ENCODE peak calls at places on chromosomes 6 and 20, in ten cellular contexts. One of them, this sample, is unnamed.

GRCh38 chr6:110520188-110520956 is 44.0 kb upstream of the SLC22A16 start:
- DNase-seq in astrocyte of the spinal cord: no peak
- DNase-seq in endothelial cell of umbilical vein: no peak
- DNase-seq in WERI-Rb-1: no peak
- DNase-seq in lung: no peak
- DNase-seq in GM23338: no peak
- DNase-seq in RWPE2: no peak
- DNase-seq in mesendoderm: no peak
- DNase-seq in AG04450: no peak
- DNase-seq in MM.1S: no peak
- DNase-seq in this sample: no peak

GRCh38 chr20:24153101-24154040 is 164.8 kb upstream of the GGTLC1 start:
- DNase-seq in astrocyte of the spinal cord: no peak
- DNase-seq in endothelial cell of umbilical vein: no peak
- DNase-seq in mesendoderm: no peak
- DNase-seq in WERI-Rb-1: no peak
- DNase-seq in lung: no peak
- DNase-seq in AG04450: no peak
- DNase-seq in GM23338: no peak
- DNase-seq in MM.1S: no peak
- DNase-seq in RWPE2: no peak
- DNase-seq in this sample: no peak

GRCh38 chr6:147106759-147107401 is 97.3 kb upstream of the STXBP5 start:
- DNase-seq in WERI-Rb-1: no peak
- DNase-seq in mesendoderm: no peak
- DNase-seq in GM23338: no peak
- DNase-seq in RWPE2: no peak
- DNase-seq in MM.1S: no peak
- DNase-seq in lung: no peak
- DNase-seq in astrocyte of the spinal cord: peak
- DNase-seq in endothelial cell of umbilical vein: no peak
- DNase-seq in AG04450: peak
- DNase-seq in this sample: no peak

GRCh38 chr6:8108031-8108660 is 5.8 kb upstream of the EEF1E1 start:
- DNase-seq in WERI-Rb-1: no peak
- DNase-seq in mesendoderm: peak
- DNase-seq in MM.1S: no peak
- DNase-seq in GM23338: no peak
- DNase-seq in AG04450: peak
- DNase-seq in astrocyte of the spinal cord: peak
- DNase-seq in RWPE2: peak
- DNase-seq in lung: no peak
- DNase-seq in endothelial cell of umbilical vein: peak
- DNase-seq in this sample: no peak

GRCh38 chr6:26299286-26300042 is 65.5 kb upstream of the BTN3A2 start:
- DNase-seq in astrocyte of the spinal cord: no peak
- DNase-seq in mesendoderm: peak
- DNase-seq in MM.1S: no peak
- DNase-seq in lung: no peak
- DNase-seq in GM23338: peak
- DNase-seq in RWPE2: no peak
- DNase-seq in endothelial cell of umbilical vein: no peak
- DNase-seq in WERI-Rb-1: no peak
- DNase-seq in AG04450: no peak
- DNase-seq in this sample: no peak

GRCh38 chr20:58352454-58352853 is 36.6 kb upstream of the VAPB start:
- DNase-seq in lung: no peak
- DNase-seq in mesendoderm: no peak
- DNase-seq in WERI-Rb-1: no peak
- DNase-seq in astrocyte of the spinal cord: no peak
- DNase-seq in RWPE2: no peak
- DNase-seq in MM.1S: no peak
- DNase-seq in AG04450: no peak
- DNase-seq in GM23338: no peak
- DNase-seq in endothelial cell of umbilical vein: no peak
- DNase-seq in this sample: no peak

GRCh38 chr6:56364482-56365313 is 117.3 kb upstream of the COL21A1 start:
- DNase-seq in RWPE2: no peak
- DNase-seq in endothelial cell of umbilical vein: peak
- DNase-seq in lung: no peak
- DNase-seq in GM23338: no peak
- DNase-seq in MM.1S: no peak
- DNase-seq in WERI-Rb-1: no peak
- DNase-seq in astrocyte of the spinal cord: peak
- DNase-seq in AG04450: no peak
- DNase-seq in mesendoderm: no peak
- DNase-seq in this sample: no peak

GRCh38 chr20:59141818-59142581 is 21.6 kb upstream of the ZNF831 start:
- DNase-seq in MM.1S: no peak
- DNase-seq in astrocyte of the spinal cord: no peak
- DNase-seq in endothelial cell of umbilical vein: no peak
- DNase-seq in lung: no peak
- DNase-seq in GM23338: peak
- DNase-seq in WERI-Rb-1: no peak
- DNase-seq in AG04450: no peak
- DNase-seq in RWPE2: peak
- DNase-seq in mesendoderm: peak
- DNase-seq in this sample: no peak

GRCh38 chr6:108560463-108561308 is at the start of gene FOXO3:
- DNase-seq in WERI-Rb-1: peak
- DNase-seq in endothelial cell of umbilical vein: peak
- DNase-seq in GM23338: peak
- DNase-seq in MM.1S: peak
- DNase-seq in AG04450: no peak
- DNase-seq in mesendoderm: peak
- DNase-seq in RWPE2: peak
- DNase-seq in lung: peak
- DNase-seq in astrocyte of the spinal cord: peak
- DNase-seq in this sample: no peak

GRCh38 chr6:126388235-126388634 is 48.3 kb downstream of the CENPW start:
- DNase-seq in GM23338: no peak
- DNase-seq in AG04450: no peak
- DNase-seq in mesendoderm: no peak
- DNase-seq in RWPE2: no peak
- DNase-seq in astrocyte of the spinal cord: no peak
- DNase-seq in MM.1S: no peak
- DNase-seq in lung: no peak
- DNase-seq in WERI-Rb-1: no peak
- DNase-seq in endothelial cell of umbilical vein: no peak
- DNase-seq in this sample: no peak

GRCh38 chr20:48807586-48808381 is 20.0 kb downstream of the PREX1 start:
- DNase-seq in AG04450: no peak
- DNase-seq in WERI-Rb-1: no peak
- DNase-seq in mesendoderm: no peak
- DNase-seq in lung: no peak
- DNase-seq in GM23338: no peak
- DNase-seq in astrocyte of the spinal cord: no peak
- DNase-seq in endothelial cell of umbilical vein: no peak
- DNase-seq in RWPE2: no peak
- DNase-seq in MM.1S: no peak
- DNase-seq in this sample: no peak

GRCh38 chr6:156600678-156601077 is 176.5 kb upstream of the ARID1B start:
- DNase-seq in AG04450: no peak
- DNase-seq in WERI-Rb-1: no peak
- DNase-seq in endothelial cell of umbilical vein: no peak
- DNase-seq in mesendoderm: no peak
- DNase-seq in lung: no peak
- DNase-seq in MM.1S: no peak
- DNase-seq in astrocyte of the spinal cord: no peak
- DNase-seq in RWPE2: no peak
- DNase-seq in GM23338: no peak
- DNase-seq in this sample: no peak

GRCh38 chr6:156601156-156601820 is 175.9 kb upstream of the ARID1B start:
- DNase-seq in lung: no peak
- DNase-seq in WERI-Rb-1: no peak
- DNase-seq in MM.1S: no peak
- DNase-seq in mesendoderm: no peak
- DNase-seq in GM23338: no peak
- DNase-seq in endothelial cell of umbilical vein: no peak
- DNase-seq in AG04450: no peak
- DNase-seq in astrocyte of the spinal cord: no peak
- DNase-seq in RWPE2: no peak
- DNase-seq in this sample: no peak

GRCh38 chr6:156599977-156600647 is 177.1 kb upstream of the ARID1B start:
- DNase-seq in endothelial cell of umbilical vein: no peak
- DNase-seq in RWPE2: no peak
- DNase-seq in AG04450: no peak
- DNase-seq in MM.1S: no peak
- DNase-seq in GM23338: no peak
- DNase-seq in mesendoderm: no peak
- DNase-seq in WERI-Rb-1: no peak
- DNase-seq in astrocyte of the spinal cord: no peak
- DNase-seq in lung: no peak
- DNase-seq in this sample: no peak

GRCh38 chr6:156599367-156599766 is 177.8 kb upstream of the ARID1B start:
- DNase-seq in mesendoderm: no peak
- DNase-seq in astrocyte of the spinal cord: no peak
- DNase-seq in WERI-Rb-1: no peak
- DNase-seq in lung: no peak
- DNase-seq in RWPE2: no peak
- DNase-seq in endothelial cell of umbilical vein: no peak
- DNase-seq in AG04450: no peak
- DNase-seq in GM23338: no peak
- DNase-seq in MM.1S: no peak
- DNase-seq in this sample: no peak

DNA sequence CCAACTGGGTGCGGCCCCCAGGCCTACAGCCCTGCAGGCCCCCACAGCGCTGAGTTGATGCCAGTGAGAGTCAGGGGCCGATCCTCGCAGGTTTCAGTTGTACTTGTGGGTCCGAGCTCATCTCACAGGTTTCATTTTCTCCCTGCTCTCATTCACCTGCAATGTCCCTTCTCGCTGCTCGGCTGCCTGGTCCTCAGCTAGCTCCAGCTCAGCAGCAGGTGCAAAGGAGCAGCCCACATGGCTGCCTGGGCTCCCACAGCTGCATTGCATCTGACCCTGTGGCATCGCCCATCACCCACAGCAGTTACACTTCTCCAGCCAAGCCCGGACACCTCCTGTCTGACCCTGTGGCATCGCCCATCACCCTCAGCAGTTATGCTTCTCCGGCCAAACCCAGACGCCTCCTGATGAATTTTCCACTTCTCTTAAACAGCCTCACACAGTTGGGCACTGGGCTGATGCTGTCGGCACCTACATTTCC is 175.3 kb upstream of the ARID1B start:
- DNase-seq in MM.1S: peak
- DNase-seq in endothelial cell of umbilical vein: no peak
- DNase-seq in mesendoderm: no peak
- DNase-seq in GM23338: no peak
- DNase-seq in RWPE2: no peak
- DNase-seq in AG04450: no peak
- DNase-seq in lung: no peak
- DNase-seq in WERI-Rb-1: no peak
- DNase-seq in astrocyte of the spinal cord: no peak
- DNase-seq in this sample: no peak
- H3K4me3 ChIP-seq in MM.1S: peak
- H3K4me3 ChIP-seq in endothelial cell of umbilical vein: no peak
- H3K4me3 ChIP-seq in mesendoderm: no peak
- H3K4me3 ChIP-seq in GM23338: no peak
- H3K4me3 ChIP-seq in RWPE2: no peak
- H3K4me3 ChIP-seq in AG04450: no peak
- H3K4me3 ChIP-seq in lung: no peak
- H3K4me3 ChIP-seq in WERI-Rb-1: no peak
- H3K4me3 ChIP-seq in astrocyte of the spinal cord: no peak
- H3K4me3 ChIP-seq in this sample: no peak

DNA sequence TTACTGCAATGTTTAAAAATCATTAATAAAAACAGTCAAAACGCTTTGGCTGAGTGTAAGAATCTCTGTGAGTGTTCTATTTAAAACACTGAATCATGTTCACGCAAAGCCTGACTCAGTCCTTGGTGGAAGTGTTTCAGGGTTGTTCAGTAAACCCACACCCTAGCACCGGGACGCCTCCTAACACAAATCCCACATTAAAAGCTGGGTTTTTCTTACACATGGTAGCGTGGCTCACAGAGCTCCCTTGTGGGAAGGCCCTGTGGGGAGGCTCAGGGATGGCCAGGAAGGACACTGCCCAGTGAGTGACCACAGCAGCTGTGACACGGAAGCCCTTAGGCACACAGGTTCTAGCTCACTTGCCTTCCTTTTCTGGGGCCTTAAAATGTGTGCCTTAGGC is 80.2 kb downstream of the GMPR start:
- DNase-seq in AG04450: no peak
- DNase-seq in RWPE2: no peak
- DNase-seq in MM.1S: no peak
- DNase-seq in mesendoderm: no peak
- DNase-seq in lung: no peak
- DNase-seq in astrocyte of the spinal cord: peak
- DNase-seq in GM23338: no peak
- DNase-seq in WERI-Rb-1: no peak
- DNase-seq in endothelial cell of umbilical vein: no peak
- DNase-seq in this sample: peak
- H3K4me3 ChIP-seq in AG04450: no peak
- H3K4me3 ChIP-seq in RWPE2: no peak
- H3K4me3 ChIP-seq in MM.1S: no peak
- H3K4me3 ChIP-seq in mesendoderm: no peak
- H3K4me3 ChIP-seq in lung: no peak
- H3K4me3 ChIP-seq in astrocyte of the spinal cord: no peak
- H3K4me3 ChIP-seq in GM23338: no peak
- H3K4me3 ChIP-seq in WERI-Rb-1: no peak
- H3K4me3 ChIP-seq in endothelial cell of umbilical vein: no peak
- H3K4me3 ChIP-seq in this sample: no peak

GRCh38 chr6:2376429-2377355 is 131.3 kb upstream of the GMDS start:
- DNase-seq in astrocyte of the spinal cord: peak
- DNase-seq in GM23338: no peak
- DNase-seq in lung: no peak
- DNase-seq in AG04450: no peak
- DNase-seq in endothelial cell of umbilical vein: no peak
- DNase-seq in MM.1S: no peak
- DNase-seq in mesendoderm: no peak
- DNase-seq in WERI-Rb-1: no peak
- DNase-seq in RWPE2: no peak
- DNase-seq in this sample: no peak
- H3K4me3 ChIP-seq in astrocyte of the spinal cord: no peak
- H3K4me3 ChIP-seq in GM23338: no peak
- H3K4me3 ChIP-seq in lung: no peak
- H3K4me3 ChIP-seq in AG04450: no peak
- H3K4me3 ChIP-seq in endothelial cell of umbilical vein: no peak
- H3K4me3 ChIP-seq in MM.1S: no peak
- H3K4me3 ChIP-seq in mesendoderm: no peak
- H3K4me3 ChIP-seq in WERI-Rb-1: no peak
- H3K4me3 ChIP-seq in RWPE2: no peak
- H3K4me3 ChIP-seq in this sample: no peak

DNA sequence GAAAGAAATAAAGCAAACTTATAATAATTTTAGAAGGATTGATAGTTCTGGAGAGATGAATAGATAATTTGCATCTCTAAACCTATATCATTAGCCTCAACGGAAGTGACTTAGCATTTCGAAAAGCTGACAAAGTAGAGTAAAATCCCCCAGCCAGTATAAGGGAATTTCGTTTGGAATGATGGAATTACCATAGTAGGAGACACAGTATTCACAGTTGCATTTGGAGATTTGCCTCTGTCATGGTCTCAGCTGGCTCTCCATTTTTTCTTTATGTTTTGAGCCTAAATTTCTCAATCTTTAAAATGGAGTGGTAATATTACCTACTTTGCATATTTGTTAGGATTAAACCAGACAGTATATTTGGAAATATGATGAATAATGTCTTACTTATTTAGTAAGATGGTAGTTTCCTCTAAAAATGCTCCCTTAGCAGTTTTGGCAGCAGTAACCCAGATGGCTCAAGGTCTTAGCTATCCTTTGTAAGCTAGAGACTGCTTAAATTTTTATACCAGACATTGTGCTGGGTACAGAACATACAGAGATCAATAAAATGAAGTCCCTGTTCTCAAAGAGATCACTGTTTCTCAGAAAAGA is 58.2 kb downstream of the SMAP1 start:
- DNase-seq in MM.1S: peak
- DNase-seq in GM23338: peak
- DNase-seq in RWPE2: no peak
- DNase-seq in endothelial cell of umbilical vein: no peak
- DNase-seq in WERI-Rb-1: no peak
- DNase-seq in mesendoderm: peak
- DNase-seq in astrocyte of the spinal cord: no peak
- DNase-seq in lung: no peak
- DNase-seq in AG04450: no peak
- DNase-seq in this sample: no peak
- H3K4me3 ChIP-seq in MM.1S: no peak
- H3K4me3 ChIP-seq in GM23338: no peak
- H3K4me3 ChIP-seq in RWPE2: no peak
- H3K4me3 ChIP-seq in endothelial cell of umbilical vein: no peak
- H3K4me3 ChIP-seq in WERI-Rb-1: no peak
- H3K4me3 ChIP-seq in mesendoderm: no peak
- H3K4me3 ChIP-seq in astrocyte of the spinal cord: no peak
- H3K4me3 ChIP-seq in lung: no peak
- H3K4me3 ChIP-seq in AG04450: no peak
- H3K4me3 ChIP-seq in this sample: no peak